ENCODE peak calls at places on chromosomes 2 and 18, in four cellular contexts. O is H1, V is neuronal stem cell, M is mesenchymal stem cell. K is an unnamed sample.

GRCh38 chr2:45259144-45259543 is 249.9 kb upstream of the SIX2 start:
- DNase-seq in O (peak), M (no peak), V (no peak), K (no peak)

GRCh38 chr2:165114345-165114943 is 89.4 kb downstream of the SCN3A start:
- DNase-seq in V (no peak), M (peak), O (no peak), K (no peak)

GRCh38 chr2:231646471-231646870 is 53.8 kb downstream of the TEX44 start:
- DNase-seq in V (no peak), M (peak), O (no peak), K (no peak)

GRCh38 chr2:44705851-44706555 is 235.5 kb upstream of the SIX3 start:
- DNase-seq in O (no peak), M (no peak), V (peak), K (no peak)

GRCh38 chr2:239668651-239669050 is 267.8 kb upstream of the HDAC4 start:
- DNase-seq in V (no peak), M (no peak), O (no peak), K (no peak)

GRCh38 chr2:236565225-236565624 is 4.4 kb upstream of the ACKR3 start:
- DNase-seq in V (no peak), O (no peak), M (no peak), K (no peak)

GRCh38 chr2:180143633-180144032 is 136.5 kb upstream of the CWC22 start:
- DNase-seq in M (no peak), V (no peak), O (no peak), K (no peak)

GRCh38 chr2:121969155-121969554 is 213.7 kb downstream of the TSN start:
- DNase-seq in O (no peak), V (no peak), M (no peak), K (no peak)

GRCh38 chr2:31944828-31945571 is 65.8 kb downstream of the MEMO1 start:
- DNase-seq in M (no peak), O (no peak), V (no peak), K (no peak)

GRCh38 chr18:13218376-13219011 is at the start of gene LDLRAD4:
- DNase-seq in M (no peak), V (peak), O (peak), K (peak)

GRCh38 chr2:152647417-152648010 is 69.7 kb downstream of the PRPF40A start:
- DNase-seq in O (no peak), M (no peak), V (no peak), K (no peak)

GRCh38 chr2:217887841-217888665 is 114.7 kb downstream of the TNS1 start:
- DNase-seq in M (no peak), V (no peak), O (no peak), K (no peak)

GRCh38 chr18:32319084-32319483 is 129.2 kb downstream of the MEP1B start:
- DNase-seq in V (no peak), M (no peak), O (no peak), K (no peak)

GRCh38 chr2:24820175-24820513 is 26.9 kb downstream of the CENPO start:
- DNase-seq in M (no peak), V (no peak), O (peak), K (no peak)

GRCh38 chr18:34158881-34159690 is 65.6 kb downstream of the NOL4 start:
- DNase-seq in V (peak), M (peak), O (peak), K (peak)

GRCh38 chr18:74511823-74512222 is 15.7 kb downstream of the CNDP2 start:
- DNase-seq in V (no peak), O (no peak), M (no peak), K (peak)

GRCh38 chr18:49668583-49669290 is 106.9 kb downstream of the LIPG start:
- DNase-seq in O (no peak), M (peak), V (peak), K (no peak)

GRCh38 chr2:9378433-9379371 is 44.6 kb downstream of the ITGB1BP1 start:
- DNase-seq in M (peak), O (no peak), V (no peak), K (peak)

GRCh38 chr2:157058161-157058560 is 199.3 kb upstream of the GALNT5 start:
- DNase-seq in V (no peak), O (no peak), M (no peak), K (no peak)

GRCh38 chr2:214497489-214497888 is 86.6 kb downstream of the VWC2L start:
- DNase-seq in O (no peak), V (no peak), M (no peak), K (no peak)

GRCh38 chr18:46290440-46291020 is 186.3 kb downstream of the HAUS1 start:
- DNase-seq in M (no peak), V (no peak), O (peak), K (peak)

GRCh38 chr18:58049000-58049688 is 5.1 kb downstream of the NEDD4L start:
- DNase-seq in V (no peak), O (no peak), M (no peak), K (no peak)

GRCh38 chr2:152336103-152336853 is 1.3 kb downstream of the FMNL2 start:
- DNase-seq in M (peak), V (peak), O (peak), K (peak)

GRCh38 chr18:45954070-45954712 is 12.9 kb downstream of the EPG5 start:
- DNase-seq in O (no peak), M (peak), V (no peak), K (no peak)

GRCh38 chr2:218161639-218162038 is 5.1 kb downstream of the CXCR1 start:
- DNase-seq in O (no peak), V (no peak), M (no peak), K (no peak)

GRCh38 chr2:127169066-127169660 is 50.9 kb downstream of the CYP27C1 start:
- DNase-seq in M (no peak), V (no peak), O (peak), K (no peak)

GRCh38 chr2:104929663-104930062 is 75.7 kb downstream of the POU3F3 start:
- DNase-seq in V (no peak), M (no peak), O (no peak), K (no peak)

GRCh38 chr2:195610708-195611107 is 46.3 kb upstream of the SLC39A10 start:
- DNase-seq in M (no peak), O (no peak), V (no peak), K (no peak)

GRCh38 chr2:38554973-38555595 is 47.6 kb downstream of the HNRNPLL start:
- DNase-seq in V (no peak), M (peak), O (no peak), K (no peak)

GRCh38 chr2:118179445-118179844 is 91.2 kb downstream of the INSIG2 start:
- DNase-seq in O (no peak), V (no peak), M (no peak), K (no peak)

GRCh38 chr2:198788676-198789075 is 669.1 kb downstream of the SATB2 start:
- DNase-seq in M (no peak), V (no peak), O (peak), K (peak)

GRCh38 chr2:9002313-9002636 is 1.2 kb downstream of the MBOAT2 start:
- DNase-seq in M (peak), V (no peak), O (no peak), K (no peak)

GRCh38 chr18:55494899-55495298 is 93.1 kb downstream of the TCF4 start:
- DNase-seq in V (no peak), M (no peak), O (no peak), K (no peak)

DNA sequence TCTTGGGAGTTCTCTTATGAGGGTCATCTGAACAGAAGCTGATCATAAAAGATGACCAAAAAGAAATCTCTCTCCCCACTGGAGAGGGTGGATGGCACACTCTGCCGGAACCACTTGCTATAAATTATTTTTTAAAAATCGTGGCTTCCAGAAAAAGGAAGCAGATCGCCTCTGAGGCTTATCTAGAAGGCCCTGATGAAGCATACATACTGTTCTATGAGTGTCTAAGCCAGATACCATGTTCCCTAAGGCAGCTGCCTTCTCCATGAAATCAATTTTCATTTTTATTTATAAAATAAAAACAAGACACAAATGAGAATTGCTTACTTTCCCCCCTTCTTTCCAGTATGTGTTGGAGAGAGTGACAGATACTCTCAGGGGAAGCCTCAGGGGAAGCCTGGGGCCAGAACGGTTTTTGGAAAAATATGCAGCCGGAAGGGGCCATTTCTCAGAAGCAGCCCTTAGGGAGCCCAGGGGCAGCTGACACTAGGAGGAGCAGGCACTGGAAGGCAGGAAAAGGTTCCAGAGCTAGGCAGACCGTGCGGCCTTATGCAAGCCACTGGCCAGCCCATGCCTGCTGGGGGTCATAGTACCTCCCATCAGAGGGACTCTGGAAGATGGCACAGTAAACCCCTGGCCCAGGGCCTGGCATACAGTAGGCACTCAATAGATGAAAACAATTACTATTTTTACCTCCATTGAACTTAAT is 130.6 kb downstream of the CABLES1 start:
- DNase-seq in M (no peak), O (no peak), V (no peak), K (no peak)
- H3K18ac ChIP-seq in M (no peak), O (peak), V (no peak), K (no peak)

GRCh38 chr2:64713686-64714085 is 60.0 kb upstream of the SERTAD2 start:
- DNase-seq in V (no peak), O (no peak), M (no peak), K (no peak)
- H3K4ac ChIP-seq in V (no peak), O (no peak), M (no peak), K (no peak)

GRCh38 chr2:211477537-211478275 is 921.3 kb downstream of the CPS1 start:
- DNase-seq in M (no peak), V (no peak), O (no peak), K (no peak)
- H2BK12ac ChIP-seq in M (no peak), V (no peak), O (no peak), K (no peak)

GRCh38 chr2:7191927-7192326 is 274.7 kb downstream of the RNF144A start:
- DNase-seq in V (no peak), M (peak), O (no peak), K (no peak)
- H3K18ac ChIP-seq in V (no peak), M (no peak), O (no peak), K (no peak)

DNA sequence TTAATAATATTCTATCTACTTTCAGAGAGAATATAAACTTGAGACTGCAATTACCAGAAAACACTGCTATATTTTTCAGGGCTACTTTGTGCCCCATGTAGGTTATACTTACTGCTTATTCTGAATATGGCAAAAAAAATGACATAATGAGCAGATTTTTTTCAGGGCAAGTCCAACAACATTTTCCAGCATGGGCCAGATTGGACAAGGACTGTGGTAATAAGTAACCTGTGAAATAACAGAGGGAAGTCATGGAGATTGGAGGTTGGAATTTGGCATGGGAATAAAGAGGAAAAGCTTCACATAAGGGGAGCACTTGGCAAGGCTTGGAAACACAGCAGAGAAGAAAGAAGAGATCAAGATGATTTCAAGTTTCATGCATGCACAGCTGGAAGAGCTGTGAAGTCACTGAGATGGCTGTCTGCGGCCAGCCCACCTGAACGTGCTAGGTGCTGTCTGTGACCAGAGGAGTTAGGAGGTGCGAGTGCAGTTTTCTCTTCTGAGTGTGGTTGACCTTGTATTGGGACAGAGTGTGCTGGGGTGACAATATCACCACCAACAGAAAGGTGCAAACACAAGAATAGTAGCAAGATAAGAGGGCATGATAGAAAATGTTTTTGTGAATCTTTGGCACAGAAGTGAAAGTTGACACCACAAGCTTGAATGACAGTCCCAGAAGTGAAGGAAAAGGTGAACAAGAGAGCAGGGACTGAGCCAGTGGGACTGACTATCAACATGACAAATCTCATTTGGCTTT is 71.1 kb upstream of the DSC1 start:
- DNase-seq in V (no peak), M (no peak), O (no peak), K (no peak)
- H3K4ac ChIP-seq in V (no peak), M (no peak), O (no peak), K (no peak)

GRCh38 chr18:48530399-48531081 is 8.3 kb upstream of the CTIF start:
- DNase-seq in M (no peak), O (no peak), V (no peak), K (peak)
- H2BK12ac ChIP-seq in M (peak), O (no peak), V (no peak), K (no peak)

DNA sequence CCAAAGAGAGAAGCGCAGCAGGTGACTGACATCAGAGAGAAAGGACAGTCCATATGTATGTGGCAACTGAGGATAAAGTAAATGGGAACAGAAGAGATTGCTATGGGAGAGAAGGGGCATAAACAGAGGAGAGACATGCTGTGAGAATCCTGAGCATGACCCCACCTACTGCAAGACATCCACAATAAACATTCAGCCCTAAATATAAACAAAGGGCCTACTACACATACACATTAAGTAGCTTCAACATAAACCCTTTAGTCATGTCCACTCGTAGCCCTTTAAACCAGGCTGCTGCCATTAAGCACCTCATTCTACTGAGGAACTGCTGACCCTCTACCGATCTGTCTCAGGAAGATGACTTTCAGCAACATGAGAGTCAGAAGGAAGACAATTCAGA is 32.9 kb downstream of the CCBE1 start:
- DNase-seq in O (no peak), V (no peak), M (peak), K (no peak)
- H3K18ac ChIP-seq in O (no peak), V (no peak), M (no peak), K (no peak)

DNA sequence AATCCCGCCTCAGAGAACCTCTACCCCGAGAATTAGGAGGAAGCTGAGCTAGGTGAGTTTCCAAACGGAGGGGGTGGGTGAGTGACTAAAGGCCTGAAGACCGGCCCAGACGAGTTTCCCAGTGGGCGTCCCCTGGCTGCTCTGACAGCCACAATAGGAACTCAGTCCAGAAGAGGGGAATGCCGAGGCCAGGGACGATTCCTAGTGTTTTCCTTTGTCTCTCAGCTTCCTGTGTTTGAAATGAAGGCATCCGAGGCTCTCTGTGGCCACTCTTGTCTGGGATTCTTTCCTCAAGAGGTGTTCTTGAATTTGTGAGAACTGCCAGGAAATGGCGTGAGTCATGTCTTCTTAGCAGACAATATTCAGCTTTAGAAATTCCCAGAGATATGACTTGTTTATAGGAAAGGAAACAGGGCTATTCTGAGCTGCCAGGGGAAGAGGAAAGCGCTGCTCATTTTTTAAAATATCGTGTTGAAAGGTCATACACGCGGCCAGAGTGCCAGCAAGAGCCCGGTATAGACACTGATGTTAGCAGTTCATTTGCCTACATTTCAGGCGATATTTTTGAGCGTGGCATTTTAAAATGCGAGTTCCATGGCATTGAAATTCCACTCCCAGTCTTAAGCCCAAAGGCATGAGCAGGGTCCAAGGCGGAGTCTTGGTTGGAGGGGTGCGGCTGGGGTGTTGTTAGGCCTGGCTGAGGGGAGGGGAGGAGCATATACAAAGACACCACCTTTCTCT is 169.1 kb upstream of the KLF7 start:
- DNase-seq in M (peak), V (peak), O (peak), K (peak)
- H3K4ac ChIP-seq in M (peak), V (no peak), O (peak), K (no peak)